ENCODE peak calls at places on chromosome 3, in nine cellular contexts. V, T, I, G, X, C, N, Z and Q are unnamed samples.

GRCh38 chr3:36305929-36306520 is 74.3 kb upstream of the STAC start:
- DNase-seq in V (no peak), N (no peak), C (no peak), X (no peak), Z (no peak), I (no peak), T (no peak), G (no peak), Q (no peak)

GRCh38 chr3:110810356-110810755 is 261.3 kb upstream of the NECTIN3 start:
- DNase-seq in G (no peak), N (no peak), V (no peak), Z (no peak), I (no peak), T (no peak), C (no peak), X (no peak), Q (no peak)

GRCh38 chr3:95609411-95609810 is 1205.0 kb upstream of the EPHA6 start:
- DNase-seq in V (no peak), G (no peak), X (no peak), T (no peak), Z (no peak), I (no peak), N (no peak), C (no peak), Q (no peak)

GRCh38 chr3:40521254-40521653 is 3.5 kb upstream of the ZNF621 start:
- DNase-seq in T (no peak), C (no peak), N (no peak), G (no peak), Z (no peak), X (no peak), I (no peak), V (no peak), Q (no peak)

GRCh38 chr3:123552095-123552714 is 32.6 kb downstream of the HACD2 start:
- DNase-seq in X (no peak), G (no peak), Z (no peak), N (no peak), C (no peak), V (no peak), T (no peak), I (no peak), Q (no peak)

GRCh38 chr3:11260460-11260859 is 11.7 kb upstream of the ATG7 start:
- DNase-seq in Z (no peak), V (no peak), I (no peak), C (no peak), T (no peak), N (no peak), X (no peak), G (no peak), Q (no peak)

GRCh38 chr3:45055032-45055410 is 28.9 kb downstream of the CLEC3B start:
- DNase-seq in I (no peak), G (no peak), Z (peak; percentile 59), N (no peak), V (no peak), C (no peak), X (no peak), T (no peak), Q (no peak)

GRCh38 chr3:121995190-121996137 is 26.6 kb downstream of the ILDR1 start:
- DNase-seq in T (peak; percentile 77), V (peak; percentile 39), N (no peak), Z (peak; percentile 11), I (peak; percentile 22), C (peak; percentile 70), X (peak; percentile 49), G (no peak), Q (no peak)

GRCh38 chr3:72872183-72872582 is 15.7 kb upstream of the GXYLT2 start:
- DNase-seq in Z (no peak), I (no peak), N (no peak), T (no peak), X (no peak), C (no peak), V (no peak), G (no peak), Q (no peak)

GRCh38 chr3:45491344-45491743 is 103.0 kb downstream of the LARS2 start:
- DNase-seq in C (no peak), I (no peak), N (no peak), G (no peak), Z (no peak), T (no peak), X (no peak), V (no peak), Q (no peak)

GRCh38 chr3:32842987-32843386 is 25.2 kb downstream of the TRIM71 start:
- DNase-seq in G (no peak), Z (no peak), N (no peak), V (no peak), I (no peak), X (no peak), T (no peak), C (peak; percentile 50), Q (no peak)

GRCh38 chr3:9697892-9698291 is 5.7 kb upstream of the CPNE9 start:
- DNase-seq in V (no peak), G (no peak), I (no peak), T (no peak), C (no peak), X (no peak), Z (no peak), N (no peak), Q (no peak)

GRCh38 chr3:32797776-32798175 is 20.0 kb upstream of the TRIM71 start:
- DNase-seq in G (no peak), Z (no peak), T (no peak), N (no peak), X (no peak), C (no peak), V (no peak), I (no peak), Q (no peak)

GRCh38 chr3:173663664-173664063 is 266.1 kb downstream of the NLGN1 start:
- DNase-seq in X (no peak), I (no peak), G (no peak), C (no peak), Z (no peak), N (no peak), T (no peak), V (no peak), Q (no peak)

GRCh38 chr3:58244186-58244585 is 6.6 kb downstream of the ABHD6 start:
- DNase-seq in G (no peak), C (no peak), V (no peak), N (no peak), T (peak; percentile 7), I (no peak), Z (no peak), X (no peak), Q (no peak)

GRCh38 chr3:182905623-182906022 is 74.7 kb downstream of the DCUN1D1 start:
- DNase-seq in C (no peak), T (no peak), I (no peak), Z (no peak), X (no peak), N (no peak), V (no peak), G (no peak), Q (no peak)

GRCh38 chr3:28936154-28936553 is 344.7 kb upstream of the RBMS3 start:
- DNase-seq in G (no peak), I (no peak), C (no peak), X (no peak), V (no peak), N (no peak), T (no peak), Z (no peak), Q (no peak)

GRCh38 chr3:28935141-28935540 is 345.7 kb upstream of the RBMS3 start:
- DNase-seq in C (no peak), N (no peak), I (no peak), V (no peak), Z (no peak), X (no peak), G (no peak), T (no peak), Q (no peak)

DNA sequence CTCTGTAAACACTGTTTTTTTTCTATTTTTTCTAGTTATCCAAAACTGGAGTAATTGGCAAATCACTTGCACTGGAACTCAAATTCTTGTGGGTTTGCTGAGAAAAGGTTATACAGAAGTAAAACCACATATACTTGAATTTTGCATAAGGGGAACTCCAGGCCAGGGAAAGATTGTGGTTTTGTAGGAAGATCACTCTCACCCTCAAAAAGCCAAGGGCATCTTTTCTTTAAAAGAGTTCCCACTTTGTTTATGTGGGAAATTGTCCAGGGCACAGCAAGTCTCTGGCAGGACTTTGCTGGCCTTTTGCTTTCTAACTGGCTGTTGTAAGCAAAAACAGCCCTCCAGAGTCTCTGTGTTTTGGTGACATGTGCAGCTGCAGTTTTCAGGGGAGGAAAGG is 340.3 kb upstream of the RBMS3 start:
- DNase-seq in N (peak; percentile 36), G (no peak), X (no peak), I (no peak), C (no peak), T (peak; percentile 19), Z (peak; percentile 78), V (no peak), Q (no peak)
- H3K27me3 ChIP-seq in N (no peaks in the 10 kb centered on the region), G (no peaks in the 10 kb centered on the region), X (no peaks in the 10 kb centered on the region), I (no peaks in the 10 kb centered on the region), C (no peaks in the 10 kb centered on the region), T (no peaks in the 10 kb centered on the region), Z (no peaks in the 10 kb centered on the region), V (no peaks in the 10 kb centered on the region), Q (no peaks in the 10 kb centered on the region)

DNA sequence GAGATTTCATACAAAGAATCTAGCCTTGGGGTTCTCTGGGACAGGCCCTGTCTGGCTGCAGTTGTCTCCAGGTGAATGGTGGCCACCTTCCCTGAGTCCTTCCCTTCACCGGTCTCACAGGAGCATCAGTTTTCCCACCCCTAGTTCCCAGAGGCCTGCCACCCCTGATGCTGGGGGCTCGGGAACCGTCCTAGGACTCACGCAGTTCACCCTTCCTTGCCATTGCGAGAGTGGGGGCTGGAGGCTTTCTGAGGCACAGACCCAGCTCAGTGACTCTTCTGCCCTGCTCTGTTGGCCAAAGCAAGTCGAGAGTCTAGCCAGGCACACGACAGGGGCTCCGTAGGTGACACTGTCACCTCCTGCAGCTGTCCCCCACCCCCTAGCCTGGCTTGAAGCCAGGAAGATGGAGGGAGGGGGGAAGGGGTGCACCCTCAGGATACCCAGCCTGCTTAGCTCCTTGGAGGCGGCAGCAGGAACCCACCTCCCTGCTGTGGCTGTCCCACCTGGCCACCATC is 130.3 kb downstream of the NUP210 start:
- DNase-seq in Z (no peak), I (no peak), C (no peak), T (no peak), N (no peak), X (no peak), G (peak; percentile 47), V (no peak), Q (no peak)
- H3K27me3 ChIP-seq in Z (peaks cover 8% of the 10 kb centered on the region), I (peaks cover 48% of the 10 kb centered on the region), C (peaks cover 3% of the 10 kb centered on the region), T (peaks cover 7% of the 10 kb centered on the region), N (no peaks in the 10 kb centered on the region), X (no peaks in the 10 kb centered on the region), G (peaks cover 8% of the 10 kb centered on the region), V (peaks cover 6% of the 10 kb centered on the region), Q (no peaks in the 10 kb centered on the region)

DNA sequence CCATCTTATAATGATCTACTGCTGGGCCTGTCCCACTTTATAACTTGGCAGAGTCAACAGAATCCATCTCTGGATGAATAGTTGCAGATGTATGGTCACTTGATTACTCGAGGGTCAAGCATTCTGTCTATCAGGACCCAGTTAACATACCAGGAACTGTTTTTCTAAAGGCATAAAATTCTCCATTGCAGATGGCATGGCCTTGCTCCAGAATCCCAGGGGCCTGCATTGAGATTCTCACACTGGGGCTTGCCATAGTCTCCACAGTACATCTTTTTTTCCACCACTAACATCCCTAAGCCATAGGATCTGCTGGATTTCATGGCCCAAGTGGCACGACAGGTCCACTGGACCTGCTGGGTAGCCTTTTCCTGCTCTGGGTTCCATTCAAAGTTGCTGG is 68.5 kb upstream of the CACNA1D start:
- DNase-seq in Z (no peak), X (no peak), V (no peak), T (no peak), C (no peak), I (no peak), G (no peak), N (no peak), Q (no peak)
- H3K27me3 ChIP-seq in Z (no peaks in the 10 kb centered on the region), X (no peaks in the 10 kb centered on the region), V (no peaks in the 10 kb centered on the region), T (no peaks in the 10 kb centered on the region), C (peaks cover 4% of the 10 kb centered on the region), I (peaks cover 14% of the 10 kb centered on the region), G (no peaks in the 10 kb centered on the region), N (no peaks in the 10 kb centered on the region), Q (no peaks in the 10 kb centered on the region)

GRCh38 chr3:106936337-106936736 is 440.9 kb upstream of the CCDC54 start:
- DNase-seq in G (no peak), C (no peak), I (no peak), Z (no peak), X (no peak), N (no peak), T (no peak), V (no peak), Q (no peak)
- H3K27me3 ChIP-seq in G (no peaks in the 10 kb centered on the region), C (no peaks in the 10 kb centered on the region), I (no peaks in the 10 kb centered on the region), Z (no peaks in the 10 kb centered on the region), X (no peaks in the 10 kb centered on the region), N (no peaks in the 10 kb centered on the region), T (no peaks in the 10 kb centered on the region), V (no peaks in the 10 kb centered on the region), Q (no peaks in the 10 kb centered on the region)